ENCODE peak calls at places on chromosomes 16 and 17, in seven cellular contexts. G, R, V, A, Y, B and W are unnamed samples.

GRCh38 chr16:84239186-84239790 is 524 bp downstream of the KCNG4 start:
- DNase-seq in G (no peak), R (no peak), V (peak; percentile 28), A (no peak), Y (no peak), B (peak; percentile 69), W (no peak)

GRCh38 chr17:4540224-4541040 is 14.8 kb downstream of the MYBBP1A start:
- DNase-seq in G (no peak), R (no peak), V (no peak), A (peak; percentile 41), Y (no peak), B (peak; percentile 44), W (no peak)

GRCh38 chr17:68398731-68399637 is 58.3 kb downstream of the WIPI1 start:
- DNase-seq in G (no peak), R (no peak), V (peak; percentile 76), A (peak; percentile 61), Y (peak; percentile 71), B (peak; percentile 85), W (peak; percentile 68)

GRCh38 chr17:78016852-78017251 is 58.3 kb downstream of the TNRC6C start:
- DNase-seq in G (no peak), R (no peak), V (no peak), A (no peak), Y (no peak), B (no peak), W (no peak)

GRCh38 chr17:27956601-27957445 is 63.7 kb upstream of the LYRM9 start:
- DNase-seq in G (no peak), R (peak; percentile 55), V (peak; percentile 4), A (no peak), Y (peak; percentile 63), B (no peak), W (no peak)

GRCh38 chr17:39755550-39756375 is 18.0 kb downstream of the GRB7 start:
- DNase-seq in G (peak; percentile 51), R (no peak), V (no peak), A (no peak), Y (no peak), B (peak; percentile 38), W (no peak)

GRCh38 chr17:80236911-80237310 is 16.7 kb downstream of the SLC26A11 start:
- DNase-seq in G (no peak), R (no peak), V (no peak), A (no peak), Y (no peak), B (no peak), W (no peak)

GRCh38 chr17:39663688-39664580 is 1.2 kb upstream of the TCAP start:
- DNase-seq in G (no peak), R (no peak), V (no peak), A (no peak), Y (no peak), B (no peak), W (peak; percentile 65)

GRCh38 chr16:82699262-82699661 is 72.5 kb downstream of the CDH13 start:
- DNase-seq in G (no peak), R (no peak), V (no peak), A (no peak), Y (no peak), B (no peak), W (no peak)

GRCh38 chr17:39205112-39205526 is 5.0 kb downstream of the RPL19 start:
- DNase-seq in G (no peak), R (no peak), V (no peak), A (no peak), Y (no peak), B (peak; percentile 49), W (no peak)

GRCh38 chr17:33183487-33184026 is 109.5 kb downstream of the ASIC2 start:
- DNase-seq in G (no peak), R (no peak), V (no peak), A (no peak), Y (no peak), B (no peak), W (no peak)

GRCh38 chr16:49458656-49459445 is 85.2 kb downstream of the C16orf78 start:
- DNase-seq in G (no peak), R (no peak), V (no peak), A (peak; percentile 12), Y (no peak), B (no peak), W (no peak)

GRCh38 chr17:81576621-81577277 is 24.6 kb upstream of the FAAP100 start:
- DNase-seq in G (no peak), R (no peak), V (peak; percentile 86), A (no peak), Y (no peak), B (no peak), W (no peak)

GRCh38 chr16:3610698-3611144 is 685 bp downstream of the SLX4 start:
- DNase-seq in G (no peak), R (no peak), V (peak; percentile 5), A (no peak), Y (peak; percentile 48), B (peak; percentile 36), W (no peak)

GRCh38 chr17:39134878-39135277 is 16.6 kb downstream of the PLXDC1 start:
- DNase-seq in G (no peak), R (no peak), V (no peak), A (no peak), Y (no peak), B (no peak), W (no peak)

GRCh38 chr17:37752482-37752881 is 7.6 kb upstream of the HNF1B start:
- DNase-seq in G (no peak), R (no peak), V (no peak), A (no peak), Y (no peak), B (no peak), W (no peak)

GRCh38 chr16:83715217-83715920 is 92.4 kb upstream of the HSBP1 start:
- DNase-seq in G (no peak), R (no peak), V (no peak), A (peak; percentile 40), Y (no peak), B (no peak), W (peak; percentile 69)

GRCh38 chr16:49978569-49979326 is 46.3 kb upstream of the CNEP1R1 start:
- DNase-seq in G (no peak), R (no peak), V (no peak), A (no peak), Y (no peak), B (no peak), W (no peak)

GRCh38 chr17:38566666-38567031 is 39.1 kb downstream of the SRCIN1 start:
- DNase-seq in G (no peak), R (no peak), V (no peak), A (no peak), Y (no peak), B (no peak), W (no peak)

GRCh38 chr17:27158390-27158789 is 135.5 kb upstream of the WSB1 start:
- DNase-seq in G (no peak), R (peak; percentile 27), V (no peak), A (no peak), Y (no peak), B (no peak), W (no peak)

GRCh38 chr16:30491744-30492308 is 19.3 kb downstream of the ITGAL start:
- DNase-seq in G (no peak), R (no peak), V (peak; percentile 59), A (no peak), Y (no peak), B (peak; percentile 81), W (no peak)

GRCh38 chr16:57485916-57486857 is at the start of gene DOK4:
- DNase-seq in G (peak; percentile 68), R (peak; percentile 63), V (peak; percentile 56), A (peak; percentile 81), Y (peak; percentile 87), B (peak; percentile 88), W (peak; percentile 90)

GRCh38 chr16:1323296-1324239 is 9.9 kb upstream of the BAIAP3 start:
- DNase-seq in G (no peak), R (peak; percentile 75), V (no peak), A (no peak), Y (no peak), B (no peak), W (no peak)

GRCh38 chr16:353404-354285 is 1.1 kb upstream of the AXIN1 start:
- DNase-seq in G (no peak), R (no peak), V (no peak), A (no peak), Y (no peak), B (no peak), W (no peak)

GRCh38 chr16:84670063-84670462 is 21.8 kb downstream of the KLHL36 start:
- DNase-seq in G (no peak), R (no peak), V (no peak), A (no peak), Y (no peak), B (no peak), W (no peak)

GRCh38 chr16:83771306-83771942 is 36.4 kb upstream of the HSBP1 start:
- DNase-seq in G (no peak), R (peak; percentile 41), V (peak; percentile 2), A (no peak), Y (peak; percentile 59), B (no peak), W (no peak)

GRCh38 chr16:28218109-28218508 is 6.3 kb upstream of the XPO6 start:
- DNase-seq in G (peak; percentile 52), R (no peak), V (peak; percentile 60), A (peak; percentile 36), Y (no peak), B (peak; percentile 69), W (no peak)
- TF ChIP-seq CTCF in G (peak; percentile 70), R (no peak), V (peak; percentile 66), A (peak; percentile 46), Y (peak; percentile 65), B (peak; percentile 56), W (no peak)

GRCh38 chr17:82913304-82914043 is 73.7 kb upstream of the ZNF750 start:
- DNase-seq in G (no peak), R (no peak), V (no peak), A (no peak), Y (peak; percentile 28), B (peak; percentile 23), W (no peak)

GRCh38 chr17:82914375-82914774 is 74.6 kb upstream of the ZNF750 start:
- DNase-seq in G (no peak), R (no peak), V (no peak), A (no peak), Y (no peak), B (no peak), W (no peak)

GRCh38 chr17:82912571-82913089 is 72.8 kb upstream of the ZNF750 start:
- DNase-seq in G (no peak), R (no peak), V (no peak), A (no peak), Y (peak; percentile 39), B (no peak), W (no peak)

GRCh38 chr17:82915697-82916027 is 75.8 kb upstream of the ZNF750 start:
- DNase-seq in G (no peak), R (no peak), V (no peak), A (no peak), Y (no peak), B (no peak), W (no peak)

GRCh38 chr17:82915010-82915696 is 75.3 kb upstream of the ZNF750 start:
- DNase-seq in G (no peak), R (no peak), V (no peak), A (no peak), Y (no peak), B (no peak), W (no peak)
- TF ChIP-seq CTCF in G (no peak), R (no peak), V (no peak), A (no peak), Y (peak; percentile 6), B (peak; percentile 7), W (no peak)

GRCh38 chr16:66924527-66925321 is 611 bp downstream of the RRAD start:
- DNase-seq in G (no peak), R (no peak), V (no peak), A (no peak), Y (peak; percentile 83), B (peak; percentile 27), W (peak; percentile 73)
- TF ChIP-seq CTCF in G (peak; percentile 23), R (peak; percentile 12), V (peak; percentile 8), A (peak; percentile 11), Y (peak; percentile 28), B (peak; percentile 11), W (peak; percentile 26)

GRCh38 chr16:80341242-80341641 is 199.6 kb upstream of the DYNLRB2 start:
- DNase-seq in G (no peak), R (no peak), V (no peak), A (no peak), Y (peak; percentile 23), B (no peak), W (no peak)
- TF ChIP-seq CTCF in G (no peak), R (no peak), V (no peak), A (no peak), Y (no peak), B (no peak), W (no peak)